ENCODE peak calls at places on chromosomes 7 and 10, in eight cellular contexts. One of them, this sample, is unnamed.

GRCh38 chr10:5965266-5965665 is 12.1 kb downstream of the IL15RA start:
- DNase-seq in right lobe of liver: peak
- DNase-seq in A549: no peak
- DNase-seq in uterus: no peak
- DNase-seq in breast epithelium: peak
- DNase-seq in adrenal gland: no peak
- DNase-seq in heart left ventricle: no peak
- DNase-seq in IMR-90: no peak
- DNase-seq in this sample: peak

GRCh38 chr10:93894516-93895378 is 969 bp downstream of the SLC35G1 start:
- DNase-seq in uterus: no peak
- DNase-seq in IMR-90: peak
- DNase-seq in heart left ventricle: no peak
- DNase-seq in A549: no peak
- DNase-seq in right lobe of liver: peak
- DNase-seq in adrenal gland: no peak
- DNase-seq in breast epithelium: no peak
- DNase-seq in this sample: no peak

GRCh38 chr10:58807631-58808024 is 295.0 kb downstream of the BICC1 start:
- DNase-seq in right lobe of liver: no peak
- DNase-seq in breast epithelium: no peak
- DNase-seq in heart left ventricle: no peak
- DNase-seq in A549: peak
- DNase-seq in uterus: peak
- DNase-seq in adrenal gland: peak
- DNase-seq in IMR-90: peak
- DNase-seq in this sample: no peak

GRCh38 chr10:17915181-17915580 is 36.5 kb upstream of the SLC39A12 start:
- DNase-seq in breast epithelium: no peak
- DNase-seq in heart left ventricle: no peak
- DNase-seq in uterus: no peak
- DNase-seq in IMR-90: no peak
- DNase-seq in A549: no peak
- DNase-seq in right lobe of liver: no peak
- DNase-seq in adrenal gland: no peak
- DNase-seq in this sample: no peak

GRCh38 chr7:140229591-140230516 is 53.1 kb upstream of the KDM7A start:
- DNase-seq in right lobe of liver: no peak
- DNase-seq in adrenal gland: no peak
- DNase-seq in A549: no peak
- DNase-seq in breast epithelium: no peak
- DNase-seq in heart left ventricle: no peak
- DNase-seq in uterus: no peak
- DNase-seq in IMR-90: no peak
- DNase-seq in this sample: peak

GRCh38 chr10:44958196-44958896 is 1.3 kb upstream of the RASSF4 start:
- DNase-seq in adrenal gland: no peak
- DNase-seq in right lobe of liver: no peak
- DNase-seq in uterus: no peak
- DNase-seq in heart left ventricle: no peak
- DNase-seq in breast epithelium: no peak
- DNase-seq in IMR-90: peak
- DNase-seq in A549: no peak
- DNase-seq in this sample: peak

GRCh38 chr10:127912607-127913367 is 5.9 kb downstream of the PTPRE start:
- DNase-seq in A549: no peak
- DNase-seq in adrenal gland: no peak
- DNase-seq in breast epithelium: no peak
- DNase-seq in IMR-90: no peak
- DNase-seq in heart left ventricle: no peak
- DNase-seq in right lobe of liver: no peak
- DNase-seq in uterus: no peak
- DNase-seq in this sample: no peak

GRCh38 chr7:12207046-12207445 is 4.0 kb upstream of the TMEM106B start:
- DNase-seq in IMR-90: no peak
- DNase-seq in right lobe of liver: no peak
- DNase-seq in uterus: no peak
- DNase-seq in adrenal gland: peak
- DNase-seq in A549: no peak
- DNase-seq in heart left ventricle: no peak
- DNase-seq in breast epithelium: peak
- DNase-seq in this sample: peak

GRCh38 chr7:139734395-139734794 is 43.4 kb downstream of the HIPK2 start:
- DNase-seq in right lobe of liver: no peak
- DNase-seq in A549: peak
- DNase-seq in heart left ventricle: peak
- DNase-seq in breast epithelium: no peak
- DNase-seq in adrenal gland: no peak
- DNase-seq in uterus: no peak
- DNase-seq in IMR-90: peak
- DNase-seq in this sample: no peak

GRCh38 chr10:23381298-23381697 is 36.7 kb upstream of the C10orf67 start:
- DNase-seq in uterus: no peak
- DNase-seq in breast epithelium: no peak
- DNase-seq in A549: peak
- DNase-seq in IMR-90: no peak
- DNase-seq in heart left ventricle: no peak
- DNase-seq in right lobe of liver: no peak
- DNase-seq in adrenal gland: no peak
- DNase-seq in this sample: no peak

GRCh38 chr7:79359827-79360226 is 93.6 kb downstream of the MAGI2 start:
- DNase-seq in heart left ventricle: no peak
- DNase-seq in right lobe of liver: no peak
- DNase-seq in uterus: no peak
- DNase-seq in adrenal gland: no peak
- DNase-seq in breast epithelium: no peak
- DNase-seq in IMR-90: no peak
- DNase-seq in A549: no peak
- DNase-seq in this sample: no peak

GRCh38 chr10:101062231-101063161 is 707 bp downstream of the KAZALD1 start:
- DNase-seq in breast epithelium: no peak
- DNase-seq in adrenal gland: peak
- DNase-seq in uterus: peak
- DNase-seq in IMR-90: peak
- DNase-seq in right lobe of liver: peak
- DNase-seq in heart left ventricle: peak
- DNase-seq in A549: peak
- DNase-seq in this sample: peak
- H3K27ac ChIP-seq in breast epithelium: peak
- H3K27ac ChIP-seq in adrenal gland: no peak
- H3K27ac ChIP-seq in uterus: peak
- H3K27ac ChIP-seq in IMR-90: peak
- H3K27ac ChIP-seq in right lobe of liver: no peak
- H3K27ac ChIP-seq in heart left ventricle: peak
- H3K27ac ChIP-seq in A549: peak
- H3K27ac ChIP-seq in this sample: peak

GRCh38 chr10:11704087-11704486 is 38.1 kb upstream of the ECHDC3 start:
- DNase-seq in A549: no peak
- DNase-seq in IMR-90: no peak
- DNase-seq in heart left ventricle: no peak
- DNase-seq in right lobe of liver: no peak
- DNase-seq in adrenal gland: no peak
- DNase-seq in uterus: no peak
- DNase-seq in breast epithelium: no peak
- DNase-seq in this sample: no peak

GRCh38 chr10:11702264-11702663 is 39.9 kb upstream of the ECHDC3 start:
- DNase-seq in adrenal gland: no peak
- DNase-seq in breast epithelium: no peak
- DNase-seq in A549: no peak
- DNase-seq in right lobe of liver: no peak
- DNase-seq in IMR-90: no peak
- DNase-seq in heart left ventricle: no peak
- DNase-seq in uterus: no peak
- DNase-seq in this sample: no peak

GRCh38 chr10:11705687-11706086 is 36.5 kb upstream of the ECHDC3 start:
- DNase-seq in A549: no peak
- DNase-seq in uterus: no peak
- DNase-seq in IMR-90: peak
- DNase-seq in right lobe of liver: no peak
- DNase-seq in breast epithelium: no peak
- DNase-seq in heart left ventricle: no peak
- DNase-seq in adrenal gland: no peak
- DNase-seq in this sample: no peak

GRCh38 chr10:11707936-11708335 is 34.2 kb upstream of the ECHDC3 start:
- DNase-seq in IMR-90: no peak
- DNase-seq in breast epithelium: no peak
- DNase-seq in right lobe of liver: no peak
- DNase-seq in uterus: no peak
- DNase-seq in heart left ventricle: no peak
- DNase-seq in adrenal gland: no peak
- DNase-seq in A549: no peak
- DNase-seq in this sample: no peak

DNA sequence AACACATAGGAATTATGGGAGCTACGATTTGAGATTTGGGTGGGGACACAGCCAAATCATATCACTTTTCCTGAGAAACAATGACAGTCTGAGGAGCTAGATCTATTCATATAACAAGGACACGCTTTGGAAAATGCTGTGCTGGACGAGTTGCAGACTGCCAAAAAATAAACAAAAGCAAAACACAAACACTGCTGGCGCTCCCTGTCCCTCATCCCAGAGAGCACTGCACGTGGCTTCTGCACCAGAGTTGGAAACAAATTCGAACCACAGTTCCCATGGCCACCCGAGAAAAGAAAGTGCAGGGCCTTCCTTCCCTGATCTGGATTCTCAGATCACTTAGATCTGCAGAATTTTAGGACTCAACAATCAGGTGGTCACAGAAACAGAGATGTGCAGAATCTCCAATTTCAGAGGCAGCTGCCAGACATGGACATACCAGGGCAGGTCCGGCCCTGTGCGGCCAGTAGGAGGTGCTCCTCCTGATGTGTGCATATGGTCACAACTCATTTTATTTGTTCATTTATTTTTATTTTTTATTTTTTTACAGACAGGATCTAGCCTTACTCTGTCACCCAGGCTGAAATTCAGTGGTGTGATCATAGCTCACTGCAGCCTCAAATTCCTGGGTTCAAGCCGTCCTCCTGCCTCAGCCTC is 35.1 kb upstream of the ECHDC3 start:
- DNase-seq in heart left ventricle: no peak
- DNase-seq in uterus: no peak
- DNase-seq in A549: no peak
- DNase-seq in adrenal gland: no peak
- DNase-seq in right lobe of liver: no peak
- DNase-seq in IMR-90: no peak
- DNase-seq in breast epithelium: no peak
- DNase-seq in this sample: no peak
- TF ChIP-seq CTCF in heart left ventricle: no peak
- TF ChIP-seq CTCF in uterus: no peak
- TF ChIP-seq CTCF in A549: no peak
- TF ChIP-seq CTCF in adrenal gland: no peak
- TF ChIP-seq CTCF in right lobe of liver: no peak
- TF ChIP-seq CTCF in IMR-90: no peak
- TF ChIP-seq CTCF in breast epithelium: no peak
- TF ChIP-seq CTCF in this sample: no peak

DNA sequence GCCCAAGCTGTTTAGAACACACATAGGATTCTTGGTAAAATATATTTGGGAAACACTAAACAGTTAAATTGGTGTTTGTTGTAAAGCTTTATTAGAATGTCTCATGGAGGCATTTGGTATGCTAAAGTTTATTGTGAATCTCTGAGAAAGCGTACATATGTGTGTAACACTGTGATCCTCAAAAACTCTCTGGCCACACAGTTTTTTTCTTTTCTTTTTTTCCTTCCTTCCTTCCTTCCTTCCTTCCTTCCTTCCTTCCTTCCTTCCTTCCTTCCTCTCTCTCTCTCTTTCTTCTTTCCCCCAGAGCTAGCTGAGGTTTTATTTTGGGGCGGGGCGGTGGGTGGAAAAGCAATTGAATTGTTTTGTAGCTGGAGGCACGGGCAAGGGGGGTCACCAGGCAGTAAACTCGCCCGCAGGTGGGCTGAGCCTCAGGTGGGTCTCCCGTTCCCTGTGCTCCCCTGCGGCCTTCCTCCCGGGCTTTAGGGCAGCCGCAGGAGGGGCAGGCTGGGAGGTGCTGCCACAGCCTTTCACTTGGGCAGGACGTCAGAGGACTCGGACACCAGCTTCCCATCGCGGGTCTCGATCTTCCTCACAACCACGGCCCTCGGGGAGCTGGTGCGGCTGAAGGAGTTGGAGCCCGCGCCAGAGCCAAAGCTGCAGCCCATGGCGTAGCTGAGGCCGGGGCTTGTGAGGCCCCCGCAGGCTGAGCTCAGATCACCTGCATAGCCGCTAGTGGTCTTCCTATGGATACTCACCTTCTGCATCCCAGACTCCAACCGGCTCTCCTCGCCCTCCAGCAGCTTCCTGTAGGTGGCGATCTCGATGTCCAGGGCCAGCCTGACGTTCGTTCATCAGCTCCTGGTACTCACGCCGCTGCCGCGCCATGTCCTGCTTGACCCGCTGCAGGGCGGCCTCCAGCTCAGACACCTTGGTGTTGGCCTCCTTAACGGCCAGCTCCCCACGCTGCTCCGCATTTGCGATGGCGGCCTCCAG is 459.0 kb downstream of the GATA3 start:
- DNase-seq in adrenal gland: no peak
- DNase-seq in right lobe of liver: no peak
- DNase-seq in uterus: no peak
- DNase-seq in A549: no peak
- DNase-seq in IMR-90: no peak
- DNase-seq in heart left ventricle: no peak
- DNase-seq in breast epithelium: no peak
- DNase-seq in this sample: no peak
- TF ChIP-seq POLR2A in adrenal gland: no peak
- TF ChIP-seq POLR2A in right lobe of liver: no peak
- TF ChIP-seq POLR2A in uterus: no peak
- TF ChIP-seq POLR2A in A549: no peak
- TF ChIP-seq POLR2A in IMR-90: no peak
- TF ChIP-seq POLR2A in heart left ventricle: no peak
- TF ChIP-seq POLR2A in breast epithelium: no peak
- TF ChIP-seq POLR2A in this sample: no peak

DNA sequence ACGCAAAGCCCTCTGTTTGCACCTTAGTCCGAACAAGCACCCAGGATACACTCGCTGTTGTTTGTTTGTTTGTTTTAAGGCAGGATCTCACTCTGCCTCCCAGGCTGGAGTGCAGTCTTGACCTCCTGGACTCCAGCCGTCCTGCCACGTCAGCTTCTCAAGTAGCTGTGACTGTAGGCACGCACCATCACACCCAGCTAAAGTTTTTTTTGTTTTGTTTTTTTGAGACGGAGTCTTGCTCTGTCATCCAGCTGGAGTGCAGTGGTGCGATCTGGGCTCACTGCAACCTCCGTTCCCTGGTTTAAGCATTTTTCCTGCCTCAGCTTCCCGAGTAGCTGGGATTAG is 76.8 kb downstream of the CTBP2 start:
- DNase-seq in A549: peak
- DNase-seq in heart left ventricle: no peak
- DNase-seq in uterus: no peak
- DNase-seq in adrenal gland: no peak
- DNase-seq in right lobe of liver: no peak
- DNase-seq in breast epithelium: no peak
- DNase-seq in IMR-90: peak
- DNase-seq in this sample: peak
- H3K27ac ChIP-seq in A549: peak
- H3K27ac ChIP-seq in heart left ventricle: peak
- H3K27ac ChIP-seq in uterus: peak
- H3K27ac ChIP-seq in adrenal gland: peak
- H3K27ac ChIP-seq in right lobe of liver: peak
- H3K27ac ChIP-seq in breast epithelium: no peak
- H3K27ac ChIP-seq in IMR-90: peak
- H3K27ac ChIP-seq in this sample: peak

This sample was measured in body of pancreas.